ENCODE peak calls at places on chromosomes 6 and 20, in five cellular contexts. W is left ventricle myocardium inferior, S is MM.1S, B is breast epithelium, Q is upper lobe of right lung. F is an unnamed sample.

GRCh38 chr20:18879262-18879661 is 65.7 kb downstream of the SCP2D1 start:
- DNase-seq in S (no peak), W (no peak), Q (no peak), B (no peak), F (no peak)

GRCh38 chr6:151059612-151060095 is 180.1 kb upstream of the AKAP12 start:
- DNase-seq in S (no peak), Q (no peak), W (no peak), B (no peak), F (no peak)

GRCh38 chr6:156418253-156418652 is 358.9 kb upstream of the ARID1B start:
- DNase-seq in W (no peak), B (no peak), Q (no peak), S (no peak), F (no peak)

GRCh38 chr6:150647051-150647450 is 47.4 kb downstream of the PLEKHG1 start:
- DNase-seq in B (no peak), W (no peak), S (no peak), Q (no peak), F (no peak)

GRCh38 chr6:3977875-3978711 is 100.8 kb downstream of the FAM217A start:
- DNase-seq in Q (no peak), B (no peak), S (peak; percentile 86), W (peak; percentile 25), F (no peak)

GRCh38 chr6:151022492-151022891 is 157.0 kb downstream of the MTHFD1L start:
- DNase-seq in Q (no peak), S (no peak), W (no peak), B (no peak), F (no peak)

GRCh38 chr6:120874422-120874821 is 459.9 kb downstream of the TBC1D32 start:
- DNase-seq in Q (no peak), S (no peak), W (no peak), B (no peak), F (no peak)

GRCh38 chr6:105164418-105164817 is 15.4 kb downstream of the POPDC3 start:
- DNase-seq in W (no peak), Q (no peak), S (no peak), B (no peak), F (no peak)

GRCh38 chr6:145332001-145332400 is 403.3 kb downstream of the EPM2A start:
- DNase-seq in S (no peak), B (no peak), Q (no peak), W (no peak), F (no peak)

GRCh38 chr6:21997414-21998037 is 299.3 kb downstream of the PRL start:
- DNase-seq in W (no peak), Q (no peak), B (no peak), S (no peak), F (no peak)

GRCh38 chr6:156013155-156013554 is 557.5 kb upstream of the NOX3 start:
- DNase-seq in B (peak; percentile 82), Q (no peak), W (no peak), S (no peak), F (no peak)

GRCh38 chr6:64714073-64714472 is 993.0 kb downstream of the EYS start:
- DNase-seq in Q (no peak), S (no peak), W (no peak), B (no peak), F (no peak)

GRCh38 chr6:40779399-40779798 is 192.2 kb upstream of the LRFN2 start:
- DNase-seq in S (no peak), Q (no peak), B (no peak), W (no peak), F (no peak)

GRCh38 chr20:13546497-13547131 is 92.1 kb downstream of the TASP1 start:
- DNase-seq in S (peak; percentile 79), Q (peak; percentile 80), B (peak; percentile 73), W (peak; percentile 64), F (no peak)

GRCh38 chr6:162262466-162263196 is 464.9 kb downstream of the PRKN start:
- DNase-seq in S (no peak), Q (no peak), B (no peak), W (no peak), F (no peak)

GRCh38 chr20:50085481-50086365 is 27.2 kb downstream of the UBE2V1 start:
- DNase-seq in Q (peak; percentile 69), B (no peak), S (peak; percentile 45), W (no peak), F (no peak)

GRCh38 chr6:2429460-2429859 is 184.1 kb upstream of the GMDS start:
- DNase-seq in B (no peak), S (no peak), Q (no peak), W (no peak), F (no peak)

GRCh38 chr6:122692175-122692598 is 82.0 kb downstream of the PKIB start:
- DNase-seq in Q (no peak), B (peak; percentile 57), S (no peak), W (no peak), F (no peak)

GRCh38 chr20:20010639-20011500 is 6.3 kb upstream of the NAA20 start:
- DNase-seq in Q (no peak), W (no peak), B (no peak), S (no peak), F (no peak)

GRCh38 chr6:63764318-63764916 is 128.8 kb downstream of the PHF3 start:
- DNase-seq in Q (no peak), B (no peak), S (peak; percentile 53), W (no peak), F (no peak)

GRCh38 chr20:20614391-20614790 is 98.1 kb downstream of the RALGAPA2 start:
- DNase-seq in W (no peak), Q (no peak), B (no peak), S (no peak), F (no peak)

DNA sequence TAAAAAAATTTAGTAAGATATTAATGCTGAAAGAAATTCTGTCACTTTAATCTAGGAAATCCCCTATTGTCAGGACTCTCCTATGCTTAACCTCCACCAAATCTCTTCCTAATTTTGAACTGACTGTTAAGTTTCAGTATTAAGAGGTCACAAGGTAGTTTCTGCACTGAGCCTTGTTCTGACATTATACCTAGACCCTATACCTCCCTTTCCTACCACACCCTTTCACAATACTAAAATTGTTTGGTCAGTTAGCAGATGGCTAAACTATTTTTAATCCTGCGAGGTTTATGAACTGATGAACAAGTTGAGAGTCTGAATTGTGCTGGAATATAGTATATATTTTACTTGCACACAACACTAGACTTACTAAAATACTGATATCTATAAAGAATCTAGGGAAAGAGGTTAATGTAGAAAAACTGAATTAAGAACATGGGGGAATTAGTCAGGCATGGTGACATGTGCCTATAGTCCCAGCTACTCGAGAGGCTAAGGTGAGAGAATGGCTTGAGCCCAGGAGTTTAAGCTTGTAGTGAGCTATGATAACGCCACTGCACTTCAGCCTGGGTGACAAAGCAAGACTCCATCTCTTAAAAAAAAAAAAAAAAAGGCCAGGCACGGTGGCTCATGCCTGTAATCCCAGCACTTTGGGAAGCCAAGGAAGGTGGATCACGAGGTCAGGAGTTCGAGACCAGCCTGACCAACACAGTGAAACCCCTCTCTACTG is 51.5 kb downstream of the HBS1L start:
- DNase-seq in B (no peak), W (no peak), Q (no peak), S (peak; percentile 87), F (no peak)
- H3K27ac ChIP-seq in B (no peak overlapping the region), W (no peak overlapping the region), Q (no peak overlapping the region), S (peak overlapping the region; percentile 95), F (no peak overlapping the region)

GRCh38 chr20:24289737-24290481 is 179.5 kb upstream of the SYNDIG1 start:
- DNase-seq in W (no peak), B (no peak), Q (no peak), S (no peak), F (no peak)
- TF ChIP-seq CTCF in W (no peak), B (no peak), Q (no peak), S (no peak), F (no peak)

GRCh38 chr6:157983439-157984119 is 1.9 kb downstream of the SYNJ2 start:
- DNase-seq in B (no peak), S (no peak), Q (no peak), W (no peak), F (peak; percentile 35)
- H3K4me3 ChIP-seq in B (no peak overlapping the region), S (no peak overlapping the region), Q (no peak overlapping the region), W (peak overlapping the region; percentile 92), F (peak overlapping the region; percentile 94)

GRCh38 chr6:158018851-158019361 is 37.2 kb downstream of the SYNJ2 start:
- DNase-seq in Q (no peak), S (no peak), B (no peak), W (peak; percentile 12), F (no peak)
- H3K27ac ChIP-seq in Q (no peak overlapping the region), S (no peak overlapping the region), B (peak overlapping the region; percentile 75), W (peak overlapping the region; percentile 62), F (peak overlapping the region; percentile 88)

GRCh38 chr6:157688960-157689599 is 134.0 kb upstream of the SNX9 start:
- DNase-seq in B (no peak), W (no peak), S (no peak), Q (peak; percentile 62), F (no peak)
- TF ChIP-seq CTCF in B (no peak), W (no peak), S (no peak), Q (no peak), F (no peak)

DNA sequence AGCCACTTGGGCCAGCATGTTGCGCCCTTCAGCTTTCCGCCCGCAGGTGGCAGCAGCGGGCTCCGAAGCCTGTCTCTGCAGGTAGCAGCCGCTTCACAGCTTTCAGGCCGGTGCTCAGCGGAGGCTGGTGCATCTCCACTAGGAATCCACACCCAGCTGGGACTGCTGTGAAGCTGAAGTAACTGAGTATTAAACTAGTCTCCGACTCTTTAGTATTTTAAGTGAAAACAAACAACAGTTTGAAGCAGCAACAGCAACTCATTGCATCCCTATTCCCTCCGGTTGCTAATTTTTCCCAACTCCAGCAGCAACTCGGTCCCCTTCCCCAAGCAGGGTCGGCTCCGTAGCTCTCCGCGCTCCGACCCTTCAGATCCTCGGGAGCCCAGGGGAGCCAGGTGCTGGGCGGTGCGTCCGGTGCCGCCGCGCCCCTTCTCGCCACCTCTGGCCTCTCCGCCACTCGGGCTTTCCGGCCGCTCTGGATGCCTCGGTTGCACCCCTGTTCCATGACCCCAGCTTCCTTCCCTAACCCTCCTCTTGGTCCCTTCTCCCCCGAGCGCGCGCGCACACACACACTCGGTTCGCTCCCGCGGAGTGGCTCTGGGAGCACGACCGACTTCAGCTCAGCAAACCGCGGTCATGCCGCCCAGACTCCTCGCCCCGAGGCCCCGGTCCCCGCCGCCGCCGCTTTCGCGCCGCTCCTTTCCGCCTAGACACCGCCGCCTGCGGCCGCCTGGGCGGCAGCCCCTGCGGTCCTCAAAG is 789 bp upstream of the NKAIN2 start:
- DNase-seq in W (peak; percentile 73), S (peak; percentile 91), B (peak; percentile 77), Q (peak; percentile 88), F (peak; percentile 78)
- H3K4me3 ChIP-seq in W (peak overlapping the region; percentile 70), S (peak overlapping the region; percentile 73), B (peak overlapping the region; percentile 61), Q (peak overlapping the region; percentile 47), F (peak overlapping the region; percentile 70)

GRCh38 chr6:31112478-31112877 is at the start of gene C6orf15:
- DNase-seq in Q (no peak), S (no peak), W (no peak), B (no peak), F (no peak)

GRCh38 chr6:31114970-31115849 is 610 bp downstream of the PSORS1C1 start:
- DNase-seq in B (no peak), Q (no peak), S (no peak), W (no peak), F (no peak)

GRCh38 chr6:31115941-31116560 is 1.5 kb downstream of the PSORS1C1 start:
- DNase-seq in B (no peak), Q (no peak), W (no peak), S (no peak), F (no peak)

GRCh38 chr6:31114540-31114876 is at the start of gene PSORS1C1:
- DNase-seq in S (no peak), W (peak; percentile 89), B (peak; percentile 90), Q (peak; percentile 88), F (no peak)

GRCh38 chr6:31113861-31114539 is 600 bp upstream of the PSORS1C1 start:
- DNase-seq in S (no peak), Q (no peak), W (no peak), B (peak; percentile 58), F (no peak)
- H3K27ac ChIP-seq in S (no peak overlapping the region), Q (peak overlapping the region; percentile 74), W (peak overlapping the region; percentile 73), B (peak overlapping the region; percentile 96), F (no peak overlapping the region)

GRCh38 chr20:17682889-17683198 is 802 bp upstream of the RRBP1 start:
- DNase-seq in S (no peak), W (no peak), B (no peak), Q (no peak), F (no peak)
- TF ChIP-seq CTCF in S (no peak), W (no peak), B (no peak), Q (no peak), F (no peak)

F was measured in coronary artery.